ENCODE peak calls at places on chromosomes 6 and 20, in four cellular contexts. R is A549, Q is K562, T is HepG2. S is an unnamed sample.
A peak's percentile ranks its signal among the peaks of the same experiment; 100 is the strongest.

GRCh38 chr6:119814609-119815400 is 465.2 kb upstream of the MAN1A1 start:
- DNase-seq in R (no peak), Q (no peak), T (no peak), S (no peak)

GRCh38 chr20:21396045-21396893 is 1.1 kb downstream of the NKX2-4 start:
- DNase-seq in R (no peak), Q (no peak), T (no peak), S (peak; percentile 83)

GRCh38 chr6:31888281-31889258 is 8.9 kb downstream of the EHMT2 start:
- DNase-seq in R (no peak), Q (peak; percentile 63), T (no peak), S (peak; percentile 89)

GRCh38 chr6:63730311-63730710 is 94.7 kb downstream of the PHF3 start:
- DNase-seq in R (no peak), Q (no peak), T (no peak), S (no peak)

GRCh38 chr6:38305995-38306681 is 333.6 kb downstream of the BTBD9 start:
- DNase-seq in R (no peak), Q (no peak), T (no peak), S (no peak)

GRCh38 chr6:81820979-81821378 is 68.5 kb upstream of the TENT5A start:
- DNase-seq in R (no peak), Q (no peak), T (no peak), S (no peak)

GRCh38 chr20:47235111-47235510 is 121.4 kb downstream of the ZMYND8 start:
- DNase-seq in R (no peak), Q (no peak), T (no peak), S (no peak)

GRCh38 chr20:19936801-19937583 is 80.2 kb upstream of the NAA20 start:
- DNase-seq in R (no peak), Q (no peak), T (no peak), S (no peak)

GRCh38 chr6:151239603-151240035 is at the start of gene AKAP12:
- DNase-seq in R (no peak), Q (no peak), T (no peak), S (peak; percentile 34)

GRCh38 chr20:51447097-51447764 is 95.3 kb downstream of the NFATC2 start:
- DNase-seq in R (peak; percentile 60), Q (peak; percentile 11), T (peak; percentile 49), S (no peak)

GRCh38 chr6:42354707-42355106 is 97.0 kb downstream of the TRERF1 start:
- DNase-seq in R (no peak), Q (no peak), T (no peak), S (no peak)

GRCh38 chr20:35515949-35516645 is 13.4 kb downstream of the C20orf173 start:
- DNase-seq in R (peak; percentile 38), Q (peak; percentile 22), T (no peak), S (no peak)

GRCh38 chr6:30006170-30007131 is 54.6 kb upstream of the POLR1H start:
- DNase-seq in R (no peak), Q (no peak), T (no peak), S (peak; percentile 60)

GRCh38 chr6:13474360-13474759 is 13.0 kb downstream of the GFOD1 start:
- DNase-seq in R (peak; percentile 20), Q (no peak), T (peak; percentile 70), S (no peak)

GRCh38 chr20:53848304-53848703 is 222.1 kb downstream of the BCAS1 start:
- DNase-seq in R (no peak), Q (no peak), T (no peak), S (no peak)

GRCh38 chr6:38336922-38337321 is 302.8 kb downstream of the BTBD9 start:
- DNase-seq in R (no peak), Q (no peak), T (no peak), S (no peak)

GRCh38 chr6:130848945-130849344 is 21.7 kb downstream of the SMLR1 start:
- DNase-seq in R (no peak), Q (peak; percentile 6), T (no peak), S (no peak)

GRCh38 chr6:130851026-130851425 is 23.8 kb downstream of the SMLR1 start:
- DNase-seq in R (no peak), Q (no peak), T (no peak), S (no peak)

GRCh38 chr6:130847546-130847945 is 20.3 kb downstream of the SMLR1 start:
- DNase-seq in R (no peak), Q (no peak), T (no peak), S (no peak)

GRCh38 chr6:130846507-130846906 is 19.3 kb downstream of the SMLR1 start:
- DNase-seq in R (no peak), Q (no peak), T (no peak), S (no peak)

GRCh38 chr6:130849501-130850039 is 22.4 kb downstream of the SMLR1 start:
- DNase-seq in R (no peak), Q (no peak), T (no peak), S (no peak)
- TF ChIP-seq RNF2 in R (no peak), Q (no peak), T (no peak), S (no peak)

GRCh38 chr6:80618953-80619352 is 512.5 kb downstream of the BCKDHB start:
- DNase-seq in R (no peak), Q (no peak), T (no peak), S (no peak)

GRCh38 chr6:80625405-80625804 is 518.9 kb downstream of the BCKDHB start:
- DNase-seq in R (no peak), Q (no peak), T (no peak), S (no peak)

GRCh38 chr6:80622641-80623040 is 516.2 kb downstream of the BCKDHB start:
- DNase-seq in R (no peak), Q (no peak), T (no peak), S (no peak)

DNA sequence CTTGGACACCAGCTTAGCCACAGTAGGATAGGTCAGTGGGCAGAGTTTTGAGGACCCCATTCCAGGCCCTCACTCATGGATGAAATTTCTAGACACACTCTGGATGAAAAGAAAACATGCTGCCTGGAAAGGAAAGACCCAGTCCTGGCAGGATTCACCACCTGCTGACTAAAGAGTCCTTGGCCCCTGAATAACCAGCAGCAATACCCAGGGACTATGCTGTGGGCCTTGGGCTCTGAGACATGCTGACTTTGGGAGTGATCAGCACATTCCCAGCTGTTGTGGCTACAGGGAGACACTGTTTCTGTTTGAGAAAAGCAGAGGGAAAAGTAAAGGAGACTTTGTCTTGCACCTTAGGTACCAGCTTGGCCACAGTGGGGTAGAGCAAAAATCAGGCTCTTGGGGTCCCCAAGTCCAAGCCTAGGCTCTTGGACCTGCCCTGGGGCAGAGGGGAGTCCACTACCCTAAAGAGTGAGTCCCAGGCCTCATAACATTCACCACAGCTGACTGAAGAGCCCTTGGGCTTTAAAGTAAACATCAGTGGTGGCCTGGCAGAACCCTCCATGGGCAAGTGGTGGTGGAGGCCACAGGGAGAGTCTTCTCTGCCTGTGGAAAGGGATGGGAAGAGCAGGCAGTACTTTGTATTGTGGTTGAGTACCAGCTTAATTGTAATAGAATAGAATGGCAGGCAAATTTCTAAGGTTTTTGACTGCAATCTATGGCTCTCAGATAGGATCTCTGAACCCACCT is 516.8 kb downstream of the BCKDHB start:
- DNase-seq in R (no peak), Q (no peak), T (no peak), S (no peak)
- TF ChIP-seq USF2 in R (no peak), Q (no peak), T (no peak), S (no peak)

GRCh38 chr6:36677059-36677749 is 1.3 kb upstream of the CDKN1A start:
- DNase-seq in R (no peak), Q (no peak), T (peak; percentile 31), S (no peak)
- TF ChIP-seq RNF2 in R (no peak), Q (no peak), T (no peak), S (no peak)

DNA sequence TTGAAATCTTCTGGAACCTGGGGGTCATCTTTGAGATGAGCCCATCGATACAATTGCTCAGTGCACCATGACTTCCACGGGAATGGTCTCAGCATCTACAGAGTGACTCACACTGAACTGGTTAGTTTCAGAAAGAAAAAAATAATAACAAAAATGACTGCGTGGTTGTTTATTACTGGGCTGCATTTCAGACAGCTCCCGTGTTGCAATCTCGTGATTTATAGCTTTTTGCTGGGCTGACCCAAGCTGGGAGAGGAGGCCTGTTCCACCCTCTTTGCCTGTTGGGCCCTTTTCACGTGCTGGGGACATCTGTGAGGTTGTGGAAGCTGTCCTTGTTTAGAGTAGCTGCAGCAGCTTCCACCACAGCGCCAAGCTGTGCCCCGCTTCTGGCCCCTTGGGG is 225.5 kb downstream of the BMP7 start:
- DNase-seq in R (no peak), Q (no peak), T (no peak), S (no peak)
- TF ChIP-seq USF2 in R (no peak), Q (no peak), T (no peak), S (no peak)

GRCh38 chr6:39836621-39837020 is 44.4 kb downstream of the DAAM2 start:
- DNase-seq in R (no peak), Q (no peak), T (no peak), S (no peak)
- TF ChIP-seq RNF2 in R (no peak), Q (no peak), T (no peak), S (no peak)

DNA sequence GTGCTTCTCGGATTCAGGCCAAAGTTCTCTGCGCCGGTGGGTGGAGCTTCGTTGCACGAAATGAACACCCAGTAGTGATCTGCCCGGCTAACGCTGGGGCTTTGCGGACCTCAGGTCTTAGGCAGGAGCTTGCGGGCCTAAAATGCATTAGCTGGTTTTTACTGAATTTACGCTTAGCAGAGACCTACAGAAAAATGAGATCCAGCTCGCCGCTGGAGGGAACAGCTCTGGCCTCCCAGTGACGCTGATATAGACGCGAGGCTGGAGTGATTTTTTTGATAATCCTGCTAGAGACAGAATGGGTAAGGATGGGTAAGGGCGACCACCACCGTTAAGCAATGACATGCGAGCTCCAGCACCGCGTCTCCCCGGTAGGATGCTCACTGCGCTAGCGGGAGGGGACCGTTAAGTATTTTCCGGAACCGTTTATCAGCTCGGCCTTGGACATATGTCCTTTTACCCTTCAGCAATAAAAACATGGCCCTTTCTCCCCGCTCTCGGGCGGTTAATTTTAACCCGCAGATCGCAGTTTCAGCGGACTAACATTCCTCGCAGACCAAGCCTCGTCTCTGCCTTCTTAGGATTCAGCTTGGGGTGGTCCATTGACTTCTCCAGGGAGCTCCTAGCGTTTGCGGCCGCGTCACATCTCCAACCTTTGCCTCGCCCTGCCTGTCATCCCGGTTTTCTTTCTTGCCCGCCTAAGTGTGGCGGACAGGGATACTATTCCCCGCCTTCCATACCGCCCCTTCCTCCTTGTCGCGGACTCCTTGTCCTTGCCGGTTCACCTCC is 109.3 kb downstream of the GPX5 start:
- DNase-seq in R (peak; percentile 63), Q (no peak), T (peak; percentile 50), S (peak; percentile 71)
- TF ChIP-seq USF2 in R (no peak), Q (no peak), T (no peak), S (no peak)

GRCh38 chr20:4012631-4013030 is 2.7 kb downstream of the RNF24 start:
- DNase-seq in R (no peak), Q (peak; percentile 64), T (no peak), S (no peak)
- TF ChIP-seq RNF2 in R (no peak), Q (peak; percentile 26), T (no peak), S (no peak)

GRCh38 chr6:139433647-139434419 is 59.4 kb upstream of the CITED2 start:
- DNase-seq in R (no peak), Q (peak; percentile 53), T (peak; percentile 11), S (no peak)
- TF ChIP-seq USF2 in R (no peak), Q (no peak), T (no peak), S (no peak)